ENCODE peak calls at places on chromosomes 6 and 20, in nine cellular contexts. M, B, U, J, W, S, H, F and A are unnamed samples.

GRCh38 chr6:37794825-37795224 is 24.7 kb upstream of the ZFAND3 start:
- DNase-seq in F (no peak), S (no peak), M (no peak), B (no peak), U (peak), H (peak), J (no peak), W (no peak), A (no peak)

GRCh38 chr6:139977887-139978332 is 603.5 kb upstream of the CITED2 start:
- DNase-seq in B (peak), J (no peak), U (peak), F (no peak), W (no peak), H (peak), M (no peak), S (no peak), A (no peak)

GRCh38 chr20:17798601-17799000 is 98.8 kb downstream of the BANF2 start:
- DNase-seq in W (no peak), F (no peak), B (no peak), M (no peak), H (no peak), U (no peak), J (no peak), S (no peak), A (no peak)

GRCh38 chr20:47843886-47844567 is 58.7 kb upstream of the SULF2 start:
- DNase-seq in F (no peak), H (no peak), M (no peak), J (no peak), U (no peak), B (no peak), S (no peak), W (no peak), A (no peak)

GRCh38 chr20:51354769-51355319 is 187.7 kb downstream of the NFATC2 start:
- DNase-seq in H (peak), W (no peak), B (peak), M (no peak), U (no peak), J (no peak), S (no peak), F (no peak), A (no peak)

GRCh38 chr20:44615876-44616603 is 33.7 kb downstream of the PKIG start:
- DNase-seq in B (no peak), F (no peak), W (no peak), U (no peak), M (peak), J (peak), S (peak), H (no peak), A (peak)

GRCh38 chr20:34374209-34374749 is 11.2 kb downstream of the ITCH start:
- DNase-seq in J (no peak), M (no peak), B (no peak), U (no peak), F (no peak), H (no peak), S (no peak), W (no peak), A (no peak)

GRCh38 chr20:63751471-63752271 is 12.1 kb downstream of the SLC2A4RG start:
- DNase-seq in M (no peak), F (no peak), H (no peak), B (no peak), J (no peak), W (peak), U (no peak), S (no peak), A (no peak)

GRCh38 chr6:4759997-4760396 is 16.2 kb upstream of the CDYL start:
- DNase-seq in J (no peak), U (no peak), W (no peak), F (no peak), S (no peak), B (no peak), M (no peak), H (no peak), A (no peak)

GRCh38 chr6:12751694-12752304 is 35.2 kb downstream of the PHACTR1 start:
- DNase-seq in J (no peak), H (peak), F (peak), B (no peak), U (peak), M (peak), W (peak), S (no peak), A (no peak)

GRCh38 chr6:17703256-17703694 is 3.5 kb downstream of the NUP153 start:
- DNase-seq in F (no peak), J (no peak), S (no peak), U (peak), M (no peak), B (peak), H (peak), W (no peak), A (no peak)

GRCh38 chr6:158321960-158322359 is 9.7 kb downstream of the TULP4 start:
- DNase-seq in M (no peak), F (peak), U (peak), S (no peak), J (no peak), B (peak), W (no peak), H (peak), A (no peak)

GRCh38 chr20:60501048-60501447 is 542.8 kb downstream of the CDH26 start:
- DNase-seq in U (no peak), W (no peak), F (no peak), H (no peak), B (no peak), J (no peak), S (no peak), M (no peak), A (no peak)

GRCh38 chr20:48682529-48683385 is 145.0 kb downstream of the PREX1 start:
- DNase-seq in S (peak), U (peak), W (peak), H (peak), M (peak), F (peak), B (peak), J (peak), A (peak)

GRCh38 chr6:163414367-163415175 is at the start of gene QKI:
- DNase-seq in W (peak), U (peak), B (peak), J (peak), S (peak), M (peak), H (peak), F (no peak), A (peak)

GRCh38 chr6:168037242-168037641 is 39.8 kb downstream of the KIF25 start:
- DNase-seq in S (peak), M (no peak), J (no peak), U (no peak), F (no peak), H (no peak), B (no peak), W (no peak), A (no peak)

GRCh38 chr6:113570176-113570575 is 287.0 kb upstream of the MARCKS start:
- DNase-seq in J (no peak), U (peak), H (no peak), W (no peak), M (no peak), F (peak), S (no peak), B (no peak), A (no peak)

GRCh38 chr20:17807670-17808069 is 107.9 kb downstream of the BANF2 start:
- DNase-seq in U (peak), W (no peak), H (peak), S (no peak), B (no peak), J (no peak), M (no peak), F (no peak), A (no peak)

GRCh38 chr6:117653949-117654348 is 21.3 kb upstream of the NUS1 start:
- DNase-seq in F (no peak), W (no peak), B (no peak), S (no peak), M (no peak), J (no peak), H (no peak), U (no peak), A (no peak)

GRCh38 chr6:130459316-130459715 is 93.5 kb downstream of the TMEM200A start:
- DNase-seq in U (peak), J (no peak), F (no peak), M (no peak), H (no peak), S (no peak), B (no peak), W (no peak), A (no peak)

GRCh38 chr6:34506718-34507117 is 40.8 kb downstream of the PACSIN1 start:
- DNase-seq in W (no peak), B (no peak), S (no peak), F (no peak), J (no peak), M (no peak), U (no peak), H (no peak), A (no peak)

GRCh38 chr20:26163890-26164289 is 467.2 kb upstream of the ZNF337 start:
- DNase-seq in S (no peak), J (no peak), B (peak), W (no peak), H (peak), U (peak), M (no peak), F (no peak), A (no peak)

GRCh38 chr6:113439861-113440260 is 417.3 kb upstream of the MARCKS start:
- DNase-seq in B (no peak), J (no peak), W (no peak), H (no peak), S (no peak), F (no peak), M (no peak), U (no peak), A (no peak)

GRCh38 chr20:7195704-7196103 is 428.2 kb downstream of the BMP2 start:
- DNase-seq in H (no peak), S (no peak), M (no peak), J (no peak), B (peak), W (no peak), U (peak), F (no peak), A (no peak)

GRCh38 chr20:33005132-33005566 is 916 bp upstream of the SUN5 start:
- DNase-seq in S (no peak), J (no peak), W (no peak), F (peak), U (no peak), M (no peak), B (no peak), H (no peak), A (no peak)

GRCh38 chr20:37299718-37300529 is 10.5 kb downstream of the MANBAL start:
- DNase-seq in U (peak), W (no peak), S (peak), B (peak), J (no peak), F (no peak), H (peak), M (no peak), A (no peak)

GRCh38 chr6:21026576-21027273 is 492.5 kb downstream of the CDKAL1 start:
- DNase-seq in U (peak), S (no peak), F (no peak), M (no peak), H (peak), W (no peak), J (no peak), B (no peak), A (no peak)

GRCh38 chr20:1336699-1337387 is 7.9 kb upstream of the SDCBP2 start:
- DNase-seq in U (peak), B (no peak), M (peak), H (no peak), W (no peak), J (no peak), S (peak), F (no peak), A (no peak)

GRCh38 chr6:111810321-111811235 is 62.7 kb downstream of the FYN start:
- DNase-seq in U (no peak), B (no peak), W (no peak), F (no peak), M (no peak), S (no peak), H (no peak), J (no peak), A (peak)

GRCh38 chr6:13012977-13013680 is 296.6 kb downstream of the PHACTR1 start:
- DNase-seq in W (peak), U (no peak), S (peak), J (no peak), H (no peak), M (peak), F (no peak), B (no peak), A (peak)

GRCh38 chr20:610130-611046 is at the start of gene TCF15:
- DNase-seq in S (no peak), M (peak), H (no peak), J (no peak), W (peak), F (no peak), U (no peak), B (no peak), A (no peak)